ENCODE peak calls at places on chromosomes 13 and 19, in five cellular contexts. G, J, L, I and F are unnamed samples.
A peak's percentile ranks its signal among the peaks of the same experiment; 100 is the strongest.

GRCh38 chr19:18317998-18318800 is 4.7 kb downstream of the LSM4 start:
- DNase-seq in L (peak; percentile 79), J (no peak), I (no peak), G (no peak), F (no peak)

GRCh38 chr13:97386832-97387486 is 47.0 kb upstream of the RAP2A start:
- DNase-seq in J (no peak), I (peak; percentile 5), L (peak; percentile 35), G (no peak), F (no peak)

GRCh38 chr13:114108141-114108761 is 24.2 kb downstream of the RASA3 start:
- DNase-seq in G (no peak), I (no peak), J (no peak), L (no peak), F (no peak)

GRCh38 chr19:29001006-29001921 is 211.7 kb downstream of the UQCRFS1 start:
- DNase-seq in G (no peak), L (peak; percentile 83), I (no peak), J (no peak), F (no peak)

GRCh38 chr13:79995334-79995733 is 345.6 kb downstream of the SPRY2 start:
- DNase-seq in I (peak; percentile 95), G (no peak), J (peak; percentile 75), L (no peak), F (peak; percentile 93)

GRCh38 chr19:33406521-33407139 is 33.1 kb downstream of the CEBPG start:
- DNase-seq in I (peak; percentile 21), G (peak; percentile 75), L (peak; percentile 66), J (peak; percentile 57), F (no peak)

GRCh38 chr19:55585658-55586339 is 5.2 kb upstream of the ZNF579 start:
- DNase-seq in G (peak; percentile 11), I (peak; percentile 82), L (no peak), J (peak; percentile 71), F (peak; percentile 63)

GRCh38 chr13:92175330-92175729 is 776.9 kb downstream of the GPC5 start:
- DNase-seq in G (no peak), J (peak; percentile 78), I (peak; percentile 80), L (no peak), F (peak; percentile 76)

GRCh38 chr13:28468520-28468915 is 26.4 kb downstream of the FLT1 start:
- DNase-seq in J (no peak), G (no peak), L (peak; percentile 66), I (no peak), F (no peak)

GRCh38 chr19:13024126-13024957 is 29.1 kb downstream of the NFIX start:
- DNase-seq in I (peak; percentile 67), L (no peak), G (no peak), J (no peak), F (no peak)

GRCh38 chr13:79468819-79469218 is 12.1 kb upstream of the NDFIP2 start:
- DNase-seq in G (no peak), L (no peak), I (no peak), J (no peak), F (no peak)

GRCh38 chr19:48424694-48425219 is 21.0 kb upstream of the GRWD1 start:
- DNase-seq in G (no peak), J (peak; percentile 66), L (no peak), I (peak; percentile 80), F (peak; percentile 73)

GRCh38 chr13:98959775-98960325 is 18.0 kb downstream of the DOCK9 start:
- DNase-seq in G (no peak), J (no peak), L (no peak), I (no peak), F (no peak)

GRCh38 chr19:30173593-30174356 is 198.4 kb upstream of the ZNF536 start:
- DNase-seq in I (no peak), J (no peak), G (no peak), L (no peak), F (no peak)

GRCh38 chr13:61608138-61608537 is 192.5 kb upstream of the PCDH20 start:
- DNase-seq in L (no peak), I (no peak), G (no peak), J (no peak), F (no peak)

GRCh38 chr13:40438022-40438692 is 228.3 kb downstream of the FOXO1 start:
- DNase-seq in L (no peak), G (no peak), J (no peak), I (no peak), F (no peak)

GRCh38 chr13:23790591-23791170 is 98.5 kb downstream of the MIPEP start:
- DNase-seq in J (peak; percentile 92), I (peak; percentile 96), G (no peak), L (no peak), F (peak; percentile 96)

GRCh38 chr19:41774515-41774980 is 19.2 kb downstream of the CEACAM6 start:
- DNase-seq in I (no peak), G (peak; percentile 31), L (no peak), J (no peak), F (no peak)

GRCh38 chr19:29625316-29625715 is 19.2 kb downstream of the POP4 start:
- DNase-seq in I (no peak), J (no peak), G (no peak), L (no peak), F (no peak)

GRCh38 chr13:107234315-107234714 is 666.4 kb upstream of the ARGLU1 start:
- DNase-seq in I (no peak), L (no peak), J (no peak), G (no peak), F (no peak)

GRCh38 chr19:39941151-39941550 is 6.7 kb upstream of the FCGBP start:
- DNase-seq in I (no peak), J (no peak), L (no peak), G (no peak), F (no peak)
- H3K27ac ChIP-seq in I (no peak overlapping the region), J (peak overlapping the region; percentile 1), L (no peak overlapping the region), G (peak overlapping the region; percentile 87), F (no peak overlapping the region)

DNA sequence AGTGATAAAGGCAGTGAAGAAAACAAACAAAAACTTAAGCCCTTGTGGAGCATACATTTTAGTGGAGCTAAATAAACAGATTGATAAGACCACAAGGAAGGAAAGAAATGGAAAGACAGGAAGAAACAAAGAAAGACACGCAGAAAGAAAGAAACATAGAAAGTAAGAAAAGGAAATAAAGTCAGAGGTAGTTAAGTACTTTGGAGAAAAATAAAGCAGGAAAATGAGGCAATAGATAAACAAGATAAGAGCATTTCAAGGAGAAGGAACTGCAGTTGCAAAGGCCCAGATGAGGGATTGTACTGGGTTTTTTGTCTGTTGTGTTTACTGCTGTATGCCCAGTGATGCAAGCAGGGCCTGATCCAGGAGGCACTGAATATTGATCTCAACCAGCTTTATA is 1.0 kb downstream of the NFKBIB start:
- DNase-seq in J (no peak), G (no peak), L (no peak), I (no peak), F (no peak)
- H3K27ac ChIP-seq in J (peak overlapping the region; percentile 92), G (no peak overlapping the region), L (no peak overlapping the region), I (no peak overlapping the region), F (peak overlapping the region; percentile 92)

DNA sequence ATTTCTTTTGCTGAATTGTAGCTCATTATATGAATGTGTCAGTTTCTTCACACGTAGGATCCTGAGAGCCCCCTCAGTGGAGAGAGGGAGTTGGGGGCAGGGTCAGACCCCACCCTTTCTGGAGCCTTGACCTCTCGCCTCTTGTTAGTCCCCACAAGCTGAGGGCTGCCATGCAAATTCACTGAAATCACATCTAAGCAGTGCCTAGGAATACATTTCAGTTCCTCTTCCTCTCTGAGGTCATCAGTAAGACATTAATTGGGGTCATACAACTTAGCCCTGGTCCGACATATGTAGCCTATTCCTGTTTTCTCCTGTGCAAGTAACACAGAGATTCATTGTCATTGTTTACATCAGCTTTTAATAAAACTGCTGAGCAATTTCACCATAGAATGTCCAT is 30.0 kb downstream of the MYO9B start:
- DNase-seq in G (no peak), I (no peak), L (no peak), J (no peak), F (no peak)
- H3K27ac ChIP-seq in G (no peak overlapping the region), I (no peak overlapping the region), L (no peak overlapping the region), J (no peak overlapping the region), F (no peak overlapping the region)

GRCh38 chr19:11181488-11181887 is 15.9 kb downstream of the KANK2 start:
- DNase-seq in L (no peak), J (no peak), G (no peak), I (no peak), F (no peak)
- H3K27ac ChIP-seq in L (no peak overlapping the region), J (no peak overlapping the region), G (no peak overlapping the region), I (no peak overlapping the region), F (no peak overlapping the region)